ENCODE peak calls at places on chromosome 20, in eight cellular contexts. B is neuronal stem cell; M is lower lobe of right lung; F is heart left ventricle; K is CD8-positive, alpha-beta memory T cell; C is Peyer's patch; N is CD8-positive, alpha-beta T cell; E is A549. S is an unnamed sample. For H3K9me3 and H3K4me1, the result is how much of the 10 kb centered on the place peaks cover.

GRCh38 chr20:49385471-49385870 is 97.0 kb downstream of the KCNB1 start:
- DNase-seq in B (no peak), M (no peak), F (no peak), K (no peak), C (no peak), N (no peak), E (peak), S (no peak)

GRCh38 chr20:29301624-29302259 is 1955.7 kb upstream of the DEFB115 start:
- DNase-seq in B (no peak), M (no peak), F (peak), K (no peak), C (no peak), N (no peak), E (no peak), S (no peak)

GRCh38 chr20:62644802-62645496 is 2.6 kb downstream of the SLCO4A1 start:
- DNase-seq in B (no peak), M (no peak), F (no peak), K (no peak), C (peak), N (no peak), E (no peak), S (no peak)

GRCh38 chr20:51715028-51715872 is 52.9 kb downstream of the ATP9A start:
- DNase-seq in B (no peak), M (no peak), F (no peak), K (no peak), C (no peak), N (no peak), E (no peak), S (no peak)

GRCh38 chr20:50415516-50416268 is 94.5 kb upstream of the PTPN1 start:
- DNase-seq in B (no peak), M (peak), F (peak), K (no peak), C (peak), N (no peak), E (peak), S (peak)

GRCh38 chr20:49306903-49307336 is 29.1 kb upstream of the ZNFX1 start:
- DNase-seq in B (no peak), M (no peak), F (no peak), K (no peak), C (no peak), N (no peak), E (no peak), S (no peak)

GRCh38 chr20:12575352-12576095 is 433.2 kb upstream of the SPTLC3 start:
- DNase-seq in B (no peak), M (peak), F (peak), K (no peak), C (peak), N (no peak), E (no peak), S (peak)

GRCh38 chr20:52805128-52805527 is 167.0 kb upstream of the TSHZ2 start:
- DNase-seq in B (no peak), M (no peak), F (no peak), K (no peak), C (no peak), N (no peak), E (no peak), S (no peak)

GRCh38 chr20:35087355-35087754 is 5.3 kb downstream of the TRPC4AP start:
- DNase-seq in B (no peak), M (no peak), F (no peak), K (no peak), C (no peak), N (no peak), E (no peak), S (no peak)

GRCh38 chr20:62362991-62363919 is 3.9 kb downstream of the LAMA5 start:
- DNase-seq in B (no peak), M (peak), F (peak), K (no peak), C (no peak), N (no peak), E (peak), S (no peak)

GRCh38 chr20:53141651-53142050 is 169.5 kb downstream of the TSHZ2 start:
- DNase-seq in B (no peak), M (no peak), F (no peak), K (no peak), C (no peak), N (no peak), E (no peak), S (no peak)

GRCh38 chr20:55800501-55800900 is 204.8 kb downstream of the CBLN4 start:
- DNase-seq in B (no peak), M (no peak), F (no peak), K (no peak), C (no peak), N (no peak), E (no peak), S (no peak)

GRCh38 chr20:38418509-38419204 is 16.5 kb downstream of the SNHG17 start:
- DNase-seq in B (no peak), M (no peak), F (no peak), K (no peak), C (no peak), N (no peak), E (no peak), S (no peak)

GRCh38 chr20:25470045-25470444 is 62.6 kb downstream of the GINS1 start:
- DNase-seq in B (peak), M (no peak), F (peak), K (peak), C (no peak), N (peak), E (peak), S (no peak)

GRCh38 chr20:48467622-48468021 is 360.2 kb downstream of the PREX1 start:
- DNase-seq in B (no peak), M (no peak), F (no peak), K (no peak), C (no peak), N (no peak), E (no peak), S (no peak)

GRCh38 chr20:36501367-36502006 is 39.8 kb upstream of the MYL9 start:
- DNase-seq in B (no peak), M (no peak), F (no peak), K (no peak), C (no peak), N (no peak), E (no peak), S (no peak)

GRCh38 chr20:32451340-32451681 is 93.2 kb downstream of the ASXL1 start:
- DNase-seq in B (no peak), M (no peak), F (peak), K (no peak), C (no peak), N (no peak), E (no peak), S (no peak)

GRCh38 chr20:3687655-3688054 is 5.8 kb upstream of the ADAM33 start:
- DNase-seq in B (no peak), M (no peak), F (peak), K (no peak), C (no peak), N (no peak), E (peak), S (no peak)

GRCh38 chr20:51301026-51301425 is 241.5 kb downstream of the NFATC2 start:
- DNase-seq in B (no peak), M (no peak), F (no peak), K (no peak), C (no peak), N (no peak), E (no peak), S (no peak)

GRCh38 chr20:51412333-51412761 is 130.2 kb downstream of the NFATC2 start:
- DNase-seq in B (no peak), M (no peak), F (peak), K (no peak), C (no peak), N (no peak), E (no peak), S (no peak)

GRCh38 chr20:20201639-20202038 is 149.3 kb downstream of the CFAP61 start:
- DNase-seq in B (no peak), M (no peak), F (no peak), K (no peak), C (no peak), N (no peak), E (no peak), S (no peak)

GRCh38 chr20:50642288-50642803 is 49.0 kb downstream of the RIPOR3 start:
- DNase-seq in B (no peak), M (no peak), F (no peak), K (no peak), C (no peak), N (no peak), E (peak), S (no peak)

GRCh38 chr20:49484180-49485140 is 2.0 kb upstream of the KCNB1 start:
- DNase-seq in B (peak), M (peak), F (peak), K (peak), C (peak), N (peak), E (peak), S (no peak)

DNA sequence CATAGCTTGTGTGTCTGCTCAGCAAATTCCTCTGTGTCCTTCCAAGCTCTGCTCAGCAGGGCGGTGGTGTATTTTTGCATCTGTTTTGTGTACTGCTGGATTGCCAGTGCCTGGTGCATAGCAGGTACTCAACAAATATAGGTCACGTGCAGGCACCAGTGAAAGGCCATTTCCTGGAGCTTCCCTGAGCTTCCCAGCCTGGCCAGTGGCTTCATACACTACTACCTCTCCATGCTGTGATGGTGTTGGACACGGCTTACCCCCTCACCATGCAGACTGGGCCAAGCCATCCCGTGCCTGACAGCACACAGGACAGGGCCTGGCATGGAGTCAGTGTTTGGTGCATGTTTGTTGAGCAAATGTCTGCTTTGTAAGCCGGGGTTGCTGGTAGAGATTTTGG is 7.7 kb upstream of the PHACTR3 start:
- DNase-seq in B (no peak), M (no peak), F (no peak), K (no peak), C (no peak), N (no peak), E (no peak), S (no peak)
- H3K9me3 ChIP-seq in B (under half), M (under half), F (under half), K (under half), C (under half), N (under half), E (under half), S (under half)

GRCh38 chr20:14721926-14722325 is 384.5 kb upstream of the FLRT3 start:
- DNase-seq in B (no peak), M (no peak), F (no peak), K (no peak), C (no peak), N (no peak), E (no peak), S (no peak)
- H3K4me3 ChIP-seq in B (no peak), M (no peak), F (no peak), K (no peak), C (no peak), N (no peak), E (no peak), S (no peak)

GRCh38 chr20:57427239-57428127 is 36.3 kb downstream of the RBM38 start:
- DNase-seq in B (no peak), M (peak), F (peak), K (no peak), C (no peak), N (no peak), E (no peak), S (no peak)

GRCh38 chr20:57426156-57426769 is 35.1 kb downstream of the RBM38 start:
- DNase-seq in B (no peak), M (peak), F (peak), K (no peak), C (no peak), N (no peak), E (no peak), S (no peak)

GRCh38 chr20:57422254-57422653 is 31.1 kb downstream of the RBM38 start:
- DNase-seq in B (no peak), M (peak), F (peak), K (no peak), C (no peak), N (no peak), E (no peak), S (no peak)

GRCh38 chr20:57426831-57427230 is 35.6 kb downstream of the RBM38 start:
- DNase-seq in B (no peak), M (peak), F (peak), K (no peak), C (no peak), N (no peak), E (no peak), S (no peak)

GRCh38 chr20:57425150-57426013 is 34.2 kb downstream of the RBM38 start:
- DNase-seq in B (no peak), M (peak), F (peak), K (no peak), C (no peak), N (no peak), E (no peak), S (no peak)
- H3K4me1 ChIP-seq in B (under half), M (under half), F (under half), K (under half), C (under half), N (under half), E (under half), S (under half)

DNA sequence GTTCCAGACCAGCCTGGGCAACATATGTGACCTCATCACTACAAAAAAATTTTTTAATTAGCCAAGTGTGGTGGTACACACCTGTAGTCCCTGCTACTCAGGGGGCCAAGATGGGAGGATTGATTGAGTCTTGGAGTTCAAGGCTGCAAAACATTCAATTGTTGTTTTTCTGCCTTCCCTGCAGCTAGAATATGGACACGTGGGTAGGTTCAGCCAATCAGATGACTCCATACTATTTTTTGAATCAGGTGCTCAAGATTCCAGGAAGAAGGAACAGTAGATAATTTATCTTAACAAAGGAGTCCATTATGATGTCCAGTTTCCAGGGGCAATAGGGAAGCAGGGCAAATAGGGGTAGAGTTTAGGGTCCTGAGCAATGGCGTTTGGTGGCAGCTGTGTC is 2.4 kb upstream of the DEFB119 start:
- DNase-seq in B (no peak), M (no peak), F (no peak), K (no peak), C (no peak), N (no peak), E (no peak), S (no peak)
- H3K9me3 ChIP-seq in B (under half), M (under half), F (under half), K (under half), C (under half), N (under half), E (under half), S (under half)

DNA sequence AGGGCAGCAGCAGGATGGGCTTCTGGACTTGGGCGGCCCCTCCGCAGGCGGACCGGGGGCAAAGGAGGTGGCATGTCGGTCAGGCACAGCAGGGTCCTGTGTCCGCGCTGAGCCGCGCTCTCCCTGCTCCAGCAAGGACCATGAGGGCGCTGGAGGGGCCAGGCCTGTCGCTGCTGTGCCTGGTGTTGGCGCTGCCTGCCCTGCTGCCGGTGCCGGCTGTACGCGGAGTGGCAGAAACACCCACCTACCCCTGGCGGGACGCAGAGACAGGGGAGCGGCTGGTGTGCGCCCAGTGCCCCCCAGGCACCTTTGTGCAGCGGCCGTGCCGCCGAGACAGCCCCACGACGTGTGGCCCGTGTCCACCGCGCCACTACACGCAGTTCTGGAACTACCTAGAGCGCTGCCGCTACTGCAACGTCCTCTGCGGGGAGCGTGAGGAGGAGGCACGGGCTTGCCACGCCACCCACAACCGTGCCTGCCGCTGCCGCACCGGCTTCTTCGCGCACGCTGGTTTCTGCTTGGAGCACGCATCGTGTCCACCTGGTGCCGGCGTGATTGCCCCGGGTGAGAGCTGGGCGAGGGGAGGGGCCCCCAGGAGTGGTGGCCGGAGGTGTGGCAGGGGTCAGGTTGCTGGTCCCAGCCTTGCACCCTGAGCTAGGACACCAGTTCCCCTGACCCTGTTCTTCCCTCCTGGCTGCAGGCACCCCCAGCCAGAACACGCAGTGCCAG is at the start of gene TNFRSF6B:
- DNase-seq in B (no peak), M (no peak), F (peak), K (no peak), C (no peak), N (no peak), E (no peak), S (no peak)
- H3K4me3 ChIP-seq in B (no peak), M (peak), F (peak), K (no peak), C (peak), N (peak), E (no peak), S (peak)

GRCh38 chr20:41174373-41174772 is 37.0 kb downstream of the PLCG1 start:
- DNase-seq in B (no peak), M (no peak), F (peak), K (no peak), C (peak), N (peak), E (no peak), S (no peak)

GRCh38 chr20:41175201-41175651 is 37.9 kb downstream of the PLCG1 start:
- DNase-seq in B (no peak), M (no peak), F (peak), K (no peak), C (peak), N (no peak), E (no peak), S (no peak)

GRCh38 chr20:41173791-41174341 is 36.5 kb downstream of the PLCG1 start:
- DNase-seq in B (no peak), M (no peak), F (peak), K (no peak), C (peak), N (peak), E (no peak), S (no peak)

GRCh38 chr20:41175727-41176330 is 38.5 kb downstream of the PLCG1 start:
- DNase-seq in B (no peak), M (no peak), F (peak), K (no peak), C (peak), N (no peak), E (no peak), S (no peak)

GRCh38 chr20:41174782-41175181 is 37.4 kb downstream of the PLCG1 start:
- DNase-seq in B (no peak), M (no peak), F (no peak), K (no peak), C (peak), N (no peak), E (no peak), S (no peak)
- H3K4me1 ChIP-seq in B (under half), M (under half), F (half or more), K (under half), C (under half), N (under half), E (under half), S (half or more)